ENCODE peak calls at places on chromosomes 7 and 10, in four cellular contexts. W is GM23338, C is thoracic aorta, G is A549. M is an unnamed sample.

GRCh38 chr7:14233026-14233897 is 243.8 kb upstream of the ETV1 start:
- DNase-seq in W (no peak), C (no peak), G (no peak), M (no peak)

GRCh38 chr7:77529279-77529678 is 7.8 kb upstream of the PTPN12 start:
- DNase-seq in W (no peak), C (no peak), G (no peak), M (no peak)

GRCh38 chr7:39293424-39293823 is 272.8 kb upstream of the YAE1 start:
- DNase-seq in W (no peak), C (no peak), G (no peak), M (no peak)

GRCh38 chr10:17836917-17837316 is 27.8 kb downstream of the MRC1 start:
- DNase-seq in W (peak; percentile 50), C (no peak), G (peak; percentile 64), M (no peak)

GRCh38 chr7:115812796-115813195 is 217.8 kb downstream of the TFEC start:
- DNase-seq in W (no peak), C (no peak), G (no peak), M (no peak)

GRCh38 chr10:124742418-124743187 is 1.6 kb downstream of the FAM53B start:
- DNase-seq in W (peak; percentile 69), C (no peak), G (peak; percentile 47), M (no peak)

GRCh38 chr10:79282388-79282787 is 64.9 kb upstream of the PPIF start:
- DNase-seq in W (no peak), C (no peak), G (no peak), M (no peak)

GRCh38 chr10:51658075-51658474 is 41.3 kb downstream of the CSTF2T start:
- DNase-seq in W (no peak), C (no peak), G (no peak), M (no peak)

GRCh38 chr7:130490287-130490686 is 1.6 kb upstream of the MEST start:
- DNase-seq in W (peak; percentile 88), C (no peak), G (no peak), M (no peak)

GRCh38 chr10:98172073-98172472 is 37.6 kb downstream of the R3HCC1L start:
- DNase-seq in W (no peak), C (no peak), G (no peak), M (no peak)

GRCh38 chr10:125882596-125882995 is 1.5 kb upstream of the DHX32 start:
- DNase-seq in W (no peak), C (no peak), G (no peak), M (no peak)

GRCh38 chr7:139950881-139951525 is 111.7 kb downstream of the PARP12 start:
- DNase-seq in W (no peak), C (no peak), G (peak; percentile 49), M (no peak)

GRCh38 chr10:48466611-48467240 is 138.1 kb downstream of the ARHGAP22 start:
- DNase-seq in W (peak; percentile 69), C (no peak), G (no peak), M (no peak)

GRCh38 chr7:149278396-149278795 is 16.4 kb downstream of the ZNF783 start:
- DNase-seq in W (no peak), C (no peak), G (no peak), M (peak; percentile 53)

GRCh38 chr7:47936323-47936722 is 11.9 kb downstream of the PKD1L1 start:
- DNase-seq in W (no peak), C (no peak), G (no peak), M (no peak)
- TF ChIP-seq CTCF in W (no peak), C (no peak), G (no peak), M (no peak)

GRCh38 chr10:16195178-16195769 is 241.5 kb upstream of the PTER start:
- DNase-seq in W (peak; percentile 7), C (no peak), G (no peak), M (no peak)

GRCh38 chr10:16193241-16193640 is 243.6 kb upstream of the PTER start:
- DNase-seq in W (peak; percentile 13), C (no peak), G (no peak), M (no peak)

GRCh38 chr10:16192337-16192736 is 244.5 kb upstream of the PTER start:
- DNase-seq in W (no peak), C (no peak), G (no peak), M (no peak)

GRCh38 chr10:16195894-16196293 is 240.9 kb upstream of the PTER start:
- DNase-seq in W (peak; percentile 81), C (no peak), G (no peak), M (no peak)
- H3K27ac ChIP-seq in W (peak overlapping the region; percentile 82), C (no peak overlapping the region), G (no peak overlapping the region), M (no peak overlapping the region)

GRCh38 chr7:26151953-26152781 is at the start of gene NFE2L3:
- DNase-seq in W (peak; percentile 87), C (no peak), G (peak; percentile 80), M (no peak)

GRCh38 chr7:26155531-26156375 is 3.8 kb downstream of the NFE2L3 start:
- DNase-seq in W (peak; percentile 61), C (no peak), G (no peak), M (no peak)

GRCh38 chr7:26151650-26151952 is 397 bp upstream of the NFE2L3 start:
- DNase-seq in W (no peak), C (no peak), G (no peak), M (no peak)

GRCh38 chr7:26153246-26153822 is 1.3 kb downstream of the NFE2L3 start:
- DNase-seq in W (peak; percentile 69), C (no peak), G (no peak), M (no peak)

GRCh38 chr7:26153823-26154783 is 2.1 kb downstream of the NFE2L3 start:
- DNase-seq in W (peak; percentile 93), C (no peak), G (no peak), M (no peak)
- H3K4me3 ChIP-seq in W (peak overlapping the region; percentile 51), C (peak overlapping the region; percentile 72), G (no peak overlapping the region), M (peak overlapping the region; percentile 77)

GRCh38 chr10:106557951-106558733 is 606.4 kb downstream of the SORCS1 start:
- DNase-seq in W (no peak), C (no peak), G (peak; percentile 10), M (no peak)

GRCh38 chr10:106559442-106559841 is 605.1 kb downstream of the SORCS1 start:
- DNase-seq in W (no peak), C (no peak), G (no peak), M (no peak)

GRCh38 chr10:106557053-106557452 is 607.5 kb downstream of the SORCS1 start:
- DNase-seq in W (no peak), C (no peak), G (no peak), M (no peak)

GRCh38 chr10:106551501-106551900 is 613.0 kb downstream of the SORCS1 start:
- DNase-seq in W (no peak), C (no peak), G (no peak), M (no peak)

GRCh38 chr10:106555599-106555998 is 608.9 kb downstream of the SORCS1 start:
- DNase-seq in W (peak; percentile 39), C (no peak), G (no peak), M (no peak)
- TF ChIP-seq CTCF in W (peak; percentile 26), C (no peak), G (no peak), M (no peak)

M was measured in coronary artery.